ENCODE peak calls at places on chromosome 14, in seven cellular contexts. One of them, this sample, is unnamed.

GRCh38 chr14:53103941-53104340 is 49.2 kb downstream of the DDHD1 start:
- DNase-seq in suprapubic skin: no peak
- DNase-seq in stomach: no peak
- DNase-seq in body of pancreas: no peak
- DNase-seq in fibroblast of pulmonary artery: no peak
- DNase-seq in Caco-2: no peak
- DNase-seq in cardiac fibroblast: no peak
- DNase-seq in this sample: no peak

GRCh38 chr14:54207476-54207875 is 189.3 kb upstream of the CDKN3 start:
- DNase-seq in suprapubic skin: no peak
- DNase-seq in fibroblast of pulmonary artery: no peak
- DNase-seq in stomach: no peak
- DNase-seq in cardiac fibroblast: peak; percentile 35
- DNase-seq in body of pancreas: no peak
- DNase-seq in Caco-2: no peak
- DNase-seq in this sample: no peak

GRCh38 chr14:101076451-101077220 is 173.1 kb upstream of the RTL1 start:
- DNase-seq in body of pancreas: no peak
- DNase-seq in fibroblast of pulmonary artery: no peak
- DNase-seq in cardiac fibroblast: no peak
- DNase-seq in stomach: peak; percentile 23
- DNase-seq in Caco-2: no peak
- DNase-seq in suprapubic skin: peak; percentile 44
- DNase-seq in this sample: no peak

GRCh38 chr14:36941783-36942521 is 230.5 kb downstream of the SLC25A21 start:
- DNase-seq in stomach: peak; percentile 77
- DNase-seq in body of pancreas: peak; percentile 79
- DNase-seq in Caco-2: peak; percentile 67
- DNase-seq in cardiac fibroblast: peak; percentile 80
- DNase-seq in suprapubic skin: peak; percentile 75
- DNase-seq in fibroblast of pulmonary artery: peak; percentile 66
- DNase-seq in this sample: peak; percentile 63

GRCh38 chr14:66974397-66975025 is 214.7 kb upstream of the GARIN2 start:
- DNase-seq in cardiac fibroblast: peak; percentile 69
- DNase-seq in stomach: no peak
- DNase-seq in Caco-2: no peak
- DNase-seq in suprapubic skin: no peak
- DNase-seq in body of pancreas: no peak
- DNase-seq in fibroblast of pulmonary artery: peak; percentile 28
- DNase-seq in this sample: no peak

GRCh38 chr14:95498622-95499353 is 17.7 kb downstream of the SYNE3 start:
- DNase-seq in Caco-2: no peak
- DNase-seq in cardiac fibroblast: no peak
- DNase-seq in suprapubic skin: no peak
- DNase-seq in fibroblast of pulmonary artery: no peak
- DNase-seq in stomach: no peak
- DNase-seq in body of pancreas: no peak
- DNase-seq in this sample: peak; percentile 76

GRCh38 chr14:32472512-32473472 is 143.7 kb downstream of the AKAP6 start:
- DNase-seq in fibroblast of pulmonary artery: peak; percentile 69
- DNase-seq in Caco-2: no peak
- DNase-seq in suprapubic skin: no peak
- DNase-seq in body of pancreas: no peak
- DNase-seq in stomach: no peak
- DNase-seq in cardiac fibroblast: peak; percentile 78
- DNase-seq in this sample: no peak

GRCh38 chr14:96119947-96120346 is 80.8 kb downstream of the C14orf132 start:
- DNase-seq in suprapubic skin: no peak
- DNase-seq in fibroblast of pulmonary artery: no peak
- DNase-seq in cardiac fibroblast: peak; percentile 23
- DNase-seq in body of pancreas: no peak
- DNase-seq in stomach: no peak
- DNase-seq in Caco-2: no peak
- DNase-seq in this sample: no peak

GRCh38 chr14:96627386-96627785 is 125.2 kb downstream of the PAPOLA start:
- DNase-seq in suprapubic skin: no peak
- DNase-seq in fibroblast of pulmonary artery: no peak
- DNase-seq in body of pancreas: no peak
- DNase-seq in Caco-2: no peak
- DNase-seq in stomach: no peak
- DNase-seq in cardiac fibroblast: no peak
- DNase-seq in this sample: no peak

GRCh38 chr14:48398675-48399282 is 723.4 kb upstream of the MDGA2 start:
- DNase-seq in suprapubic skin: no peak
- DNase-seq in cardiac fibroblast: peak; percentile 46
- DNase-seq in Caco-2: no peak
- DNase-seq in fibroblast of pulmonary artery: peak; percentile 46
- DNase-seq in stomach: no peak
- DNase-seq in body of pancreas: no peak
- DNase-seq in this sample: peak; percentile 17

GRCh38 chr14:37078131-37078530 is 94.3 kb downstream of the SLC25A21 start:
- DNase-seq in cardiac fibroblast: no peak
- DNase-seq in body of pancreas: no peak
- DNase-seq in fibroblast of pulmonary artery: no peak
- DNase-seq in Caco-2: no peak
- DNase-seq in stomach: no peak
- DNase-seq in suprapubic skin: no peak
- DNase-seq in this sample: no peak

GRCh38 chr14:30053103-30053502 is 125.5 kb upstream of the PRKD1 start:
- DNase-seq in body of pancreas: no peak
- DNase-seq in cardiac fibroblast: no peak
- DNase-seq in suprapubic skin: no peak
- DNase-seq in fibroblast of pulmonary artery: no peak
- DNase-seq in stomach: no peak
- DNase-seq in Caco-2: no peak
- DNase-seq in this sample: no peak

GRCh38 chr14:71932229-71932951 is at the start of gene RGS6:
- DNase-seq in stomach: peak; percentile 28
- DNase-seq in body of pancreas: peak; percentile 37
- DNase-seq in cardiac fibroblast: peak; percentile 8
- DNase-seq in fibroblast of pulmonary artery: peak; percentile 6
- DNase-seq in suprapubic skin: no peak
- DNase-seq in Caco-2: no peak
- DNase-seq in this sample: peak; percentile 49

GRCh38 chr14:77076118-77076631 is 21.9 kb upstream of the CIPC start:
- DNase-seq in body of pancreas: no peak
- DNase-seq in Caco-2: no peak
- DNase-seq in fibroblast of pulmonary artery: peak; percentile 98
- DNase-seq in cardiac fibroblast: peak; percentile 87
- DNase-seq in stomach: peak; percentile 58
- DNase-seq in suprapubic skin: peak; percentile 92
- DNase-seq in this sample: peak; percentile 15

GRCh38 chr14:77565289-77566081 is 51.0 kb downstream of the SPTLC2 start:
- DNase-seq in body of pancreas: no peak
- DNase-seq in Caco-2: no peak
- DNase-seq in fibroblast of pulmonary artery: no peak
- DNase-seq in stomach: no peak
- DNase-seq in cardiac fibroblast: peak; percentile 26
- DNase-seq in suprapubic skin: no peak
- DNase-seq in this sample: no peak

GRCh38 chr14:93332032-93332852 is 594 bp downstream of the BTBD7 start:
- DNase-seq in body of pancreas: peak; percentile 66
- DNase-seq in cardiac fibroblast: peak; percentile 36
- DNase-seq in stomach: peak; percentile 74
- DNase-seq in suprapubic skin: peak; percentile 73
- DNase-seq in fibroblast of pulmonary artery: peak; percentile 56
- DNase-seq in Caco-2: peak; percentile 63
- DNase-seq in this sample: peak; percentile 57

GRCh38 chr14:106208794-106209193 is 682.4 kb downstream of the TMEM121 start:
- DNase-seq in suprapubic skin: no peak
- DNase-seq in fibroblast of pulmonary artery: no peak
- DNase-seq in stomach: no peak
- DNase-seq in cardiac fibroblast: no peak
- DNase-seq in Caco-2: no peak
- DNase-seq in body of pancreas: no peak
- DNase-seq in this sample: no peak

GRCh38 chr14:91129261-91129660 is 15.4 kb downstream of the DGLUCY start:
- DNase-seq in body of pancreas: no peak
- DNase-seq in suprapubic skin: no peak
- DNase-seq in fibroblast of pulmonary artery: no peak
- DNase-seq in stomach: no peak
- DNase-seq in Caco-2: no peak
- DNase-seq in cardiac fibroblast: no peak
- DNase-seq in this sample: no peak

GRCh38 chr14:25237845-25238244 is 187.9 kb upstream of the STXBP6 start:
- DNase-seq in Caco-2: peak; percentile 36
- DNase-seq in suprapubic skin: no peak
- DNase-seq in body of pancreas: no peak
- DNase-seq in fibroblast of pulmonary artery: peak; percentile 3
- DNase-seq in cardiac fibroblast: peak; percentile 1
- DNase-seq in stomach: no peak
- DNase-seq in this sample: peak; percentile 66

DNA sequence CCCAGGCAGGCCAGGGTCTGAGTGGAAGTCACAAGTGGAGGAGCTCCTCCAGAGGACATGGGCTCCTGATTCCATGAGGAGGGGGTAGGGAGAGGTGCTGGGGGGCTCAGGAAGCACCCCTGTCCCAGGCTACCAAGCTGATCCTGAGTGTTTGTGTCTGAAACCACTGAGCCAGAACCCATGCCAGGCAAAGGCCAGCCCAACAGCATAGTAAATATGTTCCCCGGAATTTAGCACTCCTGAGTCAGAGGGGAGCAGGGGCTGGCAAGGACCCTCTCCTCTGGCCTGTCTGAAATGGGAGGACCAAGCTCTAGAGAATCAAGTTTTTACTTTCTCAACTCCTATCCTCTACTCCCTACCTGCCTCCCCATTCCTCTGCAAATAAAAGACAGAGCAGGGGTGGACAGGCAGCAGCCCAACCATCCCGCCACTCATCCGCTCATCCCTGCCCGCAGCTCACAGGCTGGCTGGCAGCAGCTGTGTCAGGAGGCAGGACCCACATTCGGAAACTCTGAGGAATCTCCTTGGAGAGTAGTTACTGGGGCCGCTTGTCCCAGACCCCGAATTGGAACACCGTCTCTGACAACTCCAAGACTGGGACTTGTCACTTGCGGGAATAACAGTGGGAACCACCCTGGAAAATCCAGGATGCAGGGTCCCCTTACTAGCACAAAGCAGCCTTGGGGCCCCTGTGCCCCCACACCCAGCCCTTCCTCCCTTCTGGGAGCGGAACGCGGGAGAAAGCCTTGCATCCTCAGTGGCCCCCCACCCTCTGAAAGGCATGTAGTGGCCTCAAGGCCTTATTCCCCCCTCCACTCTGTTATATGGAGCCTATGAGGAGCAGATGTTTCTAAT is 102.5 kb downstream of the ZFP36L1 start:
- DNase-seq in Caco-2: no peak
- DNase-seq in suprapubic skin: no peak
- DNase-seq in cardiac fibroblast: no peak
- DNase-seq in fibroblast of pulmonary artery: no peak
- DNase-seq in stomach: no peak
- DNase-seq in body of pancreas: no peak
- DNase-seq in this sample: no peak
- H3K4me3 ChIP-seq in Caco-2: no peak overlapping the region
- H3K4me3 ChIP-seq in suprapubic skin: no peak overlapping the region
- H3K4me3 ChIP-seq in cardiac fibroblast: no peak overlapping the region
- H3K4me3 ChIP-seq in fibroblast of pulmonary artery: no peak overlapping the region
- H3K4me3 ChIP-seq in stomach: no peak overlapping the region
- H3K4me3 ChIP-seq in body of pancreas: no peak overlapping the region
- H3K4me3 ChIP-seq in this sample: no peak overlapping the region

DNA sequence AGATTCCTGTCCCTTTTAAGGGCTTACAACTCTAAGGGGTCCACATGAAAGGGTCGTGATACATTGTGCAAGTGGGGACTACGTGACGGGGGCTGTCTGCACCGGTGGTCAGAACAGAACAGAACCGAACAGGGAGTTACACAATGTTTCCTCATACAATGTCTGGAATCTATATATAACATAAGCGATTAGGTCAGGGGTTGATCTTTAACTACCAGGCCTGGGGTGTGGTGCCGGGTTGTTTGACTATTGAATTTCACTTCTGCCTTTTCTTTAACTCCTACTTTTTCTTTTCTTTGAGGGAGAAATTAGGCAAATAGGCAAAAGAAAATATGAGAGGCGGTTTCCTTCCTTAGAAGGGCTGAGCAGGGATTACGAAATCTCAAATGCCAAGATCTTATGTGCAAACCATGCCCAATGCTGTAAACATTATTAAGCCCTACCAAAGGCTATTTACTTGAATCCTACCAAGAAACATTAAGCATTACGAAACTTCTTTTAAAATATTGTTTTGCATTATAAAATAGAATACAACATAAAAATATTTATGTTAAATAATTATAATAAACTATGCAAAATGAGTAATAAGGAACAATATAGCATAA is 140.3 kb downstream of the SLC38A6 start:
- DNase-seq in stomach: no peak
- DNase-seq in suprapubic skin: no peak
- DNase-seq in body of pancreas: no peak
- DNase-seq in fibroblast of pulmonary artery: peak; percentile 49
- DNase-seq in cardiac fibroblast: no peak
- DNase-seq in Caco-2: no peak
- DNase-seq in this sample: no peak
- H3K4me3 ChIP-seq in stomach: no peak overlapping the region
- H3K4me3 ChIP-seq in suprapubic skin: no peak overlapping the region
- H3K4me3 ChIP-seq in body of pancreas: no peak overlapping the region
- H3K4me3 ChIP-seq in fibroblast of pulmonary artery: no peak overlapping the region
- H3K4me3 ChIP-seq in cardiac fibroblast: no peak overlapping the region
- H3K4me3 ChIP-seq in Caco-2: no peak overlapping the region
- H3K4me3 ChIP-seq in this sample: no peak overlapping the region

DNA sequence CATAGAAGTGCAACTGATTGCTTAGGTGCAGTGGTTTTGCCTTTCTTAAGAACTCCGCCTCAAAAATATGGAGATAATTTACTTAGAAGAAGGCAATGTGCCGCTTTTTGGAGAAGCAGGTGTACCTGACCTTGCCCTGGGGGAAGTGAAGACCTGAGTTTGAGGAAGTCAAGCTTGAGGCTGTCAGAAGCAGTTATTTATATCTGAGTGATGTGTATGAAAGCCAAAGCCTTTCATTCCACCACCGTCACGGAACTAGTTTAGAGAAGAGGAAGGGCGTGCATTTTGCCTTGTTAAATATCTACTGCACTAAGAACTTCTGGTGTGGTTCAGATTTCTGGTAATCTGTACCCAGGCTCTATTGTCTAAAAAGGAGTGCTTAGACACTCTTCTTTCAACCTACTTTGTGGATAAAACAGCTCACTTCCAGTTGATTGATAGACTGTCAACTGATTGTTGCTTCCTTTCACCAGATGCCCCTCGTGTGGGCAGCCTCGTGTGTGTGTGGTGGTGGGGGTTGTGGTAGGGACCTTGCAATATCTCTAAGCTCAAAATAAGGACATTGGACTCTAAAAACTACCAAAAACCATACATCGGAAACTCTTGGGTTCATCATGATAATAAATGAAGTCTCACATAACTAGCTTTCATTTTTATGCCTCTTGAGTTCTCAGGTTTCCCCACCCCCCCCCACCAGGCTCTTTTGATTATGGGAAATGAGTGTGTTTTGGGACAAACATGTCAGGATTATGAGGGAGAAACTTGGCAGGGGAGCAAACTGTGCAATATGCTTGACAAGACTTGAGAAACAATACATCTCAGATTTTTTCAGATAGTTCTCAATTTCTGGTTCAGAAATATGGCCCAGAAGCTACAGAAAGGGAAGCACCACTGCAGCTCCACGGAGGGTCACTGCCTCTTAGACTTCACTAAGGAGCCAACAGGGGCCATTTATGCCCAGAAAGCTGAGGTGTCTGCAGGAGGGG is 78.6 kb downstream of the ARF6 start:
- DNase-seq in Caco-2: no peak
- DNase-seq in stomach: no peak
- DNase-seq in suprapubic skin: no peak
- DNase-seq in fibroblast of pulmonary artery: peak; percentile 78
- DNase-seq in body of pancreas: no peak
- DNase-seq in cardiac fibroblast: no peak
- DNase-seq in this sample: peak; percentile 46
- H3K4me3 ChIP-seq in Caco-2: no peak overlapping the region
- H3K4me3 ChIP-seq in stomach: no peak overlapping the region
- H3K4me3 ChIP-seq in suprapubic skin: no peak overlapping the region
- H3K4me3 ChIP-seq in fibroblast of pulmonary artery: no peak overlapping the region
- H3K4me3 ChIP-seq in body of pancreas: no peak overlapping the region
- H3K4me3 ChIP-seq in cardiac fibroblast: no peak overlapping the region
- H3K4me3 ChIP-seq in this sample: no peak overlapping the region

GRCh38 chr14:21300892-21301291 is 21.0 kb downstream of the RPGRIP1 start:
- DNase-seq in fibroblast of pulmonary artery: no peak
- DNase-seq in cardiac fibroblast: no peak
- DNase-seq in Caco-2: no peak
- DNase-seq in suprapubic skin: no peak
- DNase-seq in stomach: peak; percentile 29
- DNase-seq in body of pancreas: peak; percentile 13
- DNase-seq in this sample: no peak
- H3K4me3 ChIP-seq in fibroblast of pulmonary artery: no peak overlapping the region
- H3K4me3 ChIP-seq in cardiac fibroblast: no peak overlapping the region
- H3K4me3 ChIP-seq in Caco-2: peak overlapping the region; percentile 25
- H3K4me3 ChIP-seq in suprapubic skin: peak overlapping the region; percentile 21
- H3K4me3 ChIP-seq in stomach: peak overlapping the region; percentile 40
- H3K4me3 ChIP-seq in body of pancreas: no peak overlapping the region
- H3K4me3 ChIP-seq in this sample: peak overlapping the region; percentile 26